ENCODE peak calls at places on chromosomes 6 and 20, in nine cellular contexts. B is right lobe of liver; S is naive thymus-derived CD4-positive, alpha-beta T cell; H is fibroblast of pulmonary artery; W is iPS DF 6.9; C is prostate gland; J is GM23338; V is hepatocyte; U is lower lobe of right lung. T is an unnamed sample.

GRCh38 chr6:35359744-35360348 is 17.5 kb downstream of the PPARD start:
- DNase-seq in B (peak), S (no peak), H (peak), W (no peak), C (peak), J (no peak), V (no peak), U (no peak), T (peak)

GRCh38 chr20:41339957-41340326 is 679 bp upstream of the LPIN3 start:
- DNase-seq in B (peak), S (peak), H (peak), W (peak), C (peak), J (peak), V (peak), U (peak), T (peak)

GRCh38 chr6:50187212-50188055 is 137.7 kb upstream of the DEFB112 start:
- DNase-seq in B (no peak), S (no peak), H (no peak), W (no peak), C (no peak), J (no peak), V (no peak), U (no peak), T (no peak)

GRCh38 chr20:51387125-51387865 is 155.2 kb downstream of the NFATC2 start:
- DNase-seq in B (no peak), S (no peak), H (no peak), W (peak), C (no peak), J (peak), V (no peak), U (no peak), T (no peak)

GRCh38 chr20:38127011-38127621 is 38.0 kb downstream of the TGM2 start:
- DNase-seq in B (peak), S (no peak), H (peak), W (no peak), C (no peak), J (no peak), V (peak), U (peak), T (no peak)

GRCh38 chr6:109456710-109457595 is 1.4 kb upstream of the MICAL1 start:
- DNase-seq in B (peak), S (no peak), H (peak), W (no peak), C (no peak), J (peak), V (no peak), U (peak), T (no peak)

GRCh38 chr6:152273638-152274037 is 363.5 kb downstream of the SYNE1 start:
- DNase-seq in B (no peak), S (no peak), H (no peak), W (no peak), C (no peak), J (peak), V (peak), U (no peak), T (no peak)

GRCh38 chr20:1651268-1651667 is 6.3 kb downstream of the SIRPG start:
- DNase-seq in B (no peak), S (no peak), H (no peak), W (no peak), C (no peak), J (no peak), V (no peak), U (no peak), T (no peak)

GRCh38 chr6:136415351-136416005 is 125.8 kb upstream of the BCLAF1 start:
- DNase-seq in B (no peak), S (no peak), H (peak), W (no peak), C (no peak), J (no peak), V (no peak), U (peak), T (no peak)

GRCh38 chr20:46791722-46792416 is 82.4 kb downstream of the SLC2A10 start:
- DNase-seq in B (no peak), S (no peak), H (no peak), W (no peak), C (no peak), J (peak), V (no peak), U (no peak), T (no peak)

GRCh38 chr6:28769626-28770402 is 154.0 kb downstream of the TRIM27 start:
- DNase-seq in B (no peak), S (no peak), H (peak), W (no peak), C (no peak), J (peak), V (peak), U (no peak), T (no peak)

GRCh38 chr20:43379239-43379917 is 78.3 kb upstream of the SRSF6 start:
- DNase-seq in B (no peak), S (no peak), H (peak), W (no peak), C (no peak), J (no peak), V (peak), U (no peak), T (no peak)

GRCh38 chr6:130223508-130223907 is 757 bp upstream of the SAMD3 start:
- DNase-seq in B (no peak), S (peak), H (no peak), W (no peak), C (no peak), J (peak), V (no peak), U (no peak), T (no peak)

GRCh38 chr20:52104546-52105044 is 87.0 kb downstream of the ZFP64 start:
- DNase-seq in B (no peak), S (no peak), H (peak), W (no peak), C (no peak), J (peak), V (peak), U (no peak), T (no peak)

GRCh38 chr20:2698912-2699311 is 6.3 kb downstream of the EBF4 start:
- DNase-seq in B (no peak), S (no peak), H (no peak), W (no peak), C (peak), J (no peak), V (no peak), U (no peak), T (no peak)

GRCh38 chr6:4673861-4674260 is 102.3 kb upstream of the CDYL start:
- DNase-seq in B (no peak), S (no peak), H (no peak), W (no peak), C (no peak), J (no peak), V (no peak), U (no peak), T (no peak)

GRCh38 chr6:5764401-5764955 is 242.2 kb downstream of the NRN1 start:
- DNase-seq in B (no peak), S (no peak), H (no peak), W (no peak), C (no peak), J (no peak), V (no peak), U (no peak), T (no peak)

GRCh38 chr20:52945862-52946522 is 26.2 kb upstream of the TSHZ2 start:
- DNase-seq in B (no peak), S (no peak), H (no peak), W (no peak), C (no peak), J (no peak), V (peak), U (no peak), T (peak)

GRCh38 chr6:111763381-111763780 is 109.9 kb downstream of the FYN start:
- DNase-seq in B (no peak), S (no peak), H (peak), W (no peak), C (no peak), J (no peak), V (no peak), U (no peak), T (no peak)

GRCh38 chr20:45970646-45971424 is 1.2 kb downstream of the ZNF335 start:
- DNase-seq in B (no peak), S (peak), H (peak), W (no peak), C (no peak), J (no peak), V (peak), U (no peak), T (no peak)

GRCh38 chr20:23928788-23929187 is 49.2 kb upstream of the CST5 start:
- DNase-seq in B (peak), S (peak), H (no peak), W (no peak), C (no peak), J (peak), V (no peak), U (no peak), T (no peak)

GRCh38 chr6:123570813-123571684 is 65.7 kb downstream of the TRDN start:
- DNase-seq in B (no peak), S (no peak), H (no peak), W (no peak), C (no peak), J (no peak), V (no peak), U (no peak), T (no peak)

GRCh38 chr20:51494241-51495110 is 48.0 kb downstream of the NFATC2 start:
- DNase-seq in B (no peak), S (peak), H (no peak), W (no peak), C (no peak), J (no peak), V (no peak), U (no peak), T (no peak)

GRCh38 chr20:14712302-14712739 is 374.9 kb upstream of the FLRT3 start:
- DNase-seq in B (no peak), S (no peak), H (peak), W (no peak), C (peak), J (peak), V (peak), U (no peak), T (no peak)

GRCh38 chr6:81753709-81754678 is 1.5 kb upstream of the TENT5A start:
- DNase-seq in B (peak), S (peak), H (peak), W (no peak), C (peak), J (peak), V (peak), U (peak), T (no peak)

GRCh38 chr20:45085867-45086266 is 15.1 kb downstream of the KCNS1 start:
- DNase-seq in B (no peak), S (no peak), H (no peak), W (no peak), C (no peak), J (peak), V (no peak), U (no peak), T (no peak)

GRCh38 chr6:93420163-93420806 is 926 bp upstream of the EPHA7 start:
- DNase-seq in B (no peak), S (no peak), H (no peak), W (no peak), C (no peak), J (peak), V (no peak), U (no peak), T (no peak)

GRCh38 chr20:41370176-41370575 is 3.6 kb upstream of the EMILIN3 start:
- DNase-seq in B (no peak), S (no peak), H (no peak), W (no peak), C (no peak), J (no peak), V (no peak), U (no peak), T (no peak)

GRCh38 chr6:148500402-148500801 is 157.8 kb downstream of the SASH1 start:
- DNase-seq in B (no peak), S (no peak), H (no peak), W (no peak), C (no peak), J (no peak), V (no peak), U (no peak), T (no peak)

GRCh38 chr6:50591135-50591534 is 122.2 kb upstream of the TFAP2D start:
- DNase-seq in B (no peak), S (no peak), H (no peak), W (no peak), C (no peak), J (peak), V (no peak), U (no peak), T (no peak)

GRCh38 chr20:19647992-19648391 is 110.1 kb upstream of the RIN2 start:
- DNase-seq in B (no peak), S (no peak), H (no peak), W (no peak), C (no peak), J (peak), V (no peak), U (no peak), T (no peak)

GRCh38 chr6:73511796-73512195 is 9.0 kb downstream of the EEF1A1 start:
- DNase-seq in B (no peak), S (no peak), H (no peak), W (no peak), C (no peak), J (peak), V (no peak), U (no peak), T (no peak)

GRCh38 chr6:73513496-73513854 is 7.4 kb downstream of the EEF1A1 start:
- DNase-seq in B (no peak), S (no peak), H (peak), W (no peak), C (no peak), J (no peak), V (no peak), U (no peak), T (no peak)

GRCh38 chr6:73516712-73517489 is 3.9 kb downstream of the EEF1A1 start:
- DNase-seq in B (no peak), S (peak), H (peak), W (no peak), C (no peak), J (no peak), V (no peak), U (no peak), T (no peak)

GRCh38 chr6:73514746-73515110 is 6.1 kb downstream of the EEF1A1 start:
- DNase-seq in B (no peak), S (no peak), H (peak), W (no peak), C (no peak), J (peak), V (no peak), U (no peak), T (no peak)

GRCh38 chr6:73515204-73516101 is 5.4 kb downstream of the EEF1A1 start:
- DNase-seq in B (no peak), S (peak), H (peak), W (no peak), C (peak), J (peak), V (peak), U (no peak), T (no peak)
- H3K4me3 ChIP-seq in B (no peak), S (no peak), H (no peak), W (no peak), C (no peak), J (no peak), V (no peak), U (peak), T (no peak)

GRCh38 chr6:38035478-38035877 is 216.0 kb downstream of the ZFAND3 start:
- DNase-seq in B (no peak), S (no peak), H (no peak), W (no peak), C (no peak), J (no peak), V (no peak), U (no peak), T (no peak)
- H3K4me3 ChIP-seq in B (no peak), S (no peak), H (no peak), W (no peak), C (no peak), J (no peak), V (no peak), U (no peak), T (no peak)

DNA sequence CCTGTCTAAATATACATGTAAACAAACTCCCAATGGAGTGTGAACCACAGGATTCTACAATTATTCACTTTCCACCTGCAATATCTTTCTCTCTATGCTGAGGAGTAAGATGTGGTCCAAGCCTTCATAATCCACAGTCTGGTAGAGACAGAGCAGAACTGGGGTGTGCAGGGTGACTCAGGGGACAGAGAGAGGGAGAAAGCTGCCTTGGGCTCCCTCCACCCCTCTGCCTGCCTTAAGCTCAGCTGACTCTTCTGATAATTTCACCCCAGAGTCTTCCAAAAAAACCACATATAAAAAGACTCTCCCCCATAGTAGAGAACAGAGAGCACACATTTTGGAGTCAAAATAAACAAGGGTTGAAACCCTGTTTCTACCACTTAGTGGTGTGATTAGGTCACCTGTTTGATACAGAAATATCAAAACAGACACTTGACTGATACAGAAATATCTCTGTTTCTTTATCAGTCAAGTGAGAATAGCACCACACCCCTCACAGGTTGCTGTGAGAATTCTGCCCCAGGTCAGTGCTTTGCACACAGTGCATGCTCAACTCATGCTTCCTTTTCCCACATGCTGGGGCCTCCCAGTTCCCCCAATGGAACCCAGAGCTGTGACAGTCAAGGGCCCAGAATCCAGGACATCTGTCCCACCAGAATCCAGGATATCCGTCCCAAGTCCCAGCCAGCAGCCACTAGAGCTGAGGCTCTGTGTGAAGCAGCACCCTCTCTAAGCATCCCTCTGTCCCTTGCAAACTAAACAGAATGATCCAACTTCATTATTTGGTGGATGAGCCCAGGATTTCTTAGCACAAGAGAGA is 1.3 kb downstream of the TREML2 start:
- DNase-seq in B (no peak), S (peak), H (no peak), W (no peak), C (no peak), J (no peak), V (no peak), U (no peak), T (no peak)
- H3K4me3 ChIP-seq in B (no peak), S (peak), H (no peak), W (no peak), C (no peak), J (no peak), V (no peak), U (no peak), T (no peak)

GRCh38 chr6:41074692-41075436 is 2.1 kb downstream of the NFYA start:
- DNase-seq in B (peak), S (no peak), H (no peak), W (no peak), C (peak), J (no peak), V (no peak), U (no peak), T (no peak)
- H3K4me3 ChIP-seq in B (peak), S (peak), H (peak), W (no peak), C (peak), J (peak), V (no peak), U (peak), T (peak)

GRCh38 chr6:165847407-165848098 is 184.5 kb upstream of the PDE10A start:
- DNase-seq in B (no peak), S (peak), H (peak), W (no peak), C (no peak), J (no peak), V (peak), U (no peak), T (no peak)

GRCh38 chr6:165848099-165848461 is 185.0 kb upstream of the PDE10A start:
- DNase-seq in B (no peak), S (no peak), H (no peak), W (no peak), C (no peak), J (peak), V (no peak), U (no peak), T (no peak)

GRCh38 chr6:165845488-165845887 is 182.4 kb upstream of the PDE10A start:
- DNase-seq in B (no peak), S (no peak), H (no peak), W (no peak), C (no peak), J (no peak), V (no peak), U (no peak), T (no peak)

GRCh38 chr6:165844801-165845364 is 181.8 kb upstream of the PDE10A start:
- DNase-seq in B (no peak), S (no peak), H (no peak), W (no peak), C (no peak), J (no peak), V (no peak), U (no peak), T (no peak)

GRCh38 chr6:165846123-165846966 is 183.3 kb upstream of the PDE10A start:
- DNase-seq in B (no peak), S (no peak), H (no peak), W (no peak), C (no peak), J (no peak), V (no peak), U (no peak), T (no peak)
- H3K4me3 ChIP-seq in B (no peak), S (no peak), H (no peak), W (no peak), C (no peak), J (no peak), V (no peak), U (peak), T (no peak)

GRCh38 chr6:55875420-55875819 is at the start of gene BMP5:
- DNase-seq in B (no peak), S (no peak), H (no peak), W (peak), C (no peak), J (peak), V (peak), U (no peak), T (no peak)
- H3K4me3 ChIP-seq in B (no peak), S (no peak), H (no peak), W (no peak), C (peak), J (peak), V (peak), U (peak), T (no peak)

GRCh38 chr6:16637635-16638034 is 123.6 kb downstream of the ATXN1 start:
- DNase-seq in B (no peak), S (no peak), H (no peak), W (no peak), C (no peak), J (no peak), V (no peak), U (no peak), T (no peak)
- H3K4me3 ChIP-seq in B (no peak), S (no peak), H (no peak), W (no peak), C (no peak), J (no peak), V (no peak), U (no peak), T (no peak)